ENCODE peak calls at places on chromosome X, in eight cellular contexts. U is stimulated activated CD4-positive, alpha-beta T cell treated with anti-CD3 and anti-CD28 coated beads, TNF-alpha, amount 100 ng/mL, for 48 hours; K is activated CD8-positive, alpha-beta memory T cell treated with anti-CD3 and anti-CD28 coated beads for 24 hours; I is HFFc6; F is activated CD4-positive, alpha-beta T cell treated with anti-CD3 and anti-CD28 coated beads for 4 hours; T is lung microvascular endothelial cell; E is stimulated activated CD8-positive, alpha-beta memory T cell treated with anti-CD3 and anti-CD28 coated beads, Interleukin-7, amount 100 ng/mL, for 1 hour; Y is GM10248. N is an unnamed sample.
A peak's percentile ranks its signal among the peaks of the same experiment; 100 is the strongest.

GRCh38 chrX:53584891-53585290 is 101.6 kb downstream of the HUWE1 start:
- DNase-seq in T (no peak), E (no peak), F (no peak), U (no peak), I (no peak), Y (no peak), K (no peak), N (no peak)

GRCh38 chrX:41922694-41923171 is 621 bp downstream of the CASK start:
- DNase-seq in I (no peak), E (no peak), U (no peak), F (peak; percentile 10), Y (peak; percentile 25), K (peak; percentile 64), T (peak; percentile 30), N (no peak)

GRCh38 chrX:95071621-95072020 is 1397.6 kb downstream of the FAM133A start:
- DNase-seq in F (no peak), I (peak; percentile 55), Y (no peak), T (no peak), K (no peak), U (no peak), E (no peak), N (no peak)

GRCh38 chrX:80765226-80765625 is 44.5 kb downstream of the BRWD3 start:
- DNase-seq in F (no peak), K (no peak), E (no peak), I (peak; percentile 72), U (no peak), T (peak; percentile 16), Y (no peak), N (peak; percentile 62)

GRCh38 chrX:51336584-51336983 is 4.0 kb downstream of the NUDT10 start:
- DNase-seq in K (no peak), E (no peak), T (peak; percentile 41), U (no peak), I (peak; percentile 9), Y (peak; percentile 30), F (peak; percentile 9), N (no peak)

GRCh38 chrX:50167366-50167765 is 33.4 kb downstream of the AKAP4 start:
- DNase-seq in I (no peak), Y (no peak), K (no peak), U (no peak), E (no peak), T (no peak), F (no peak), N (no peak)

GRCh38 chrX:13506574-13506973 is 62.8 kb upstream of the EGFL6 start:
- DNase-seq in I (peak; percentile 2), E (no peak), T (peak; percentile 53), F (peak; percentile 38), Y (peak; percentile 59), U (peak; percentile 27), K (peak; percentile 75), N (no peak)

GRCh38 chrX:101462892-101463291 is 22.4 kb upstream of the ARMCX4 start:
- DNase-seq in Y (peak; percentile 28), U (no peak), I (peak; percentile 20), T (peak; percentile 45), E (no peak), F (no peak), K (no peak), N (no peak)

GRCh38 chrX:17078031-17078730 is 131.7 kb downstream of the REPS2 start:
- DNase-seq in Y (no peak), K (no peak), E (no peak), I (peak; percentile 55), U (no peak), T (peak; percentile 31), F (no peak), N (peak; percentile 44)

GRCh38 chrX:29687687-29688086 is 527.7 kb upstream of the MAGEB2 start:
- DNase-seq in K (no peak), F (no peak), I (peak; percentile 49), U (no peak), Y (no peak), T (peak; percentile 54), E (no peak), N (no peak)

GRCh38 chrX:49186125-49187027 is at the start of gene PRICKLE3:
- DNase-seq in U (no peak), I (peak; percentile 31), T (peak; percentile 57), F (peak; percentile 73), K (peak; percentile 86), Y (peak; percentile 82), E (no peak), N (no peak)

GRCh38 chrX:103864886-103865534 is 33.0 kb upstream of the RAB9B start:
- DNase-seq in E (no peak), T (no peak), F (no peak), I (no peak), Y (no peak), U (no peak), K (no peak), N (no peak)

GRCh38 chrX:54794004-54794403 is 4.1 kb downstream of the ITIH6 start:
- DNase-seq in K (no peak), U (no peak), I (no peak), F (no peak), E (no peak), Y (no peak), T (no peak), N (no peak)

GRCh38 chrX:48824066-48824465 is 2.2 kb upstream of the ERAS start:
- DNase-seq in F (no peak), Y (no peak), E (no peak), U (no peak), I (no peak), K (no peak), T (no peak), N (no peak)

GRCh38 chrX:133265331-133265730 is 47.2 kb upstream of the TFDP3 start:
- DNase-seq in Y (no peak), E (no peak), U (no peak), T (no peak), I (no peak), F (no peak), K (no peak), N (no peak)

GRCh38 chrX:460116-460515 is 73.4 kb upstream of the PPP2R3B start:
- DNase-seq in T (no peak), F (no peak), I (no peak), E (no peak), K (no peak), Y (no peak), U (no peak), N (no peak)

GRCh38 chrX:20681691-20682090 is 415.0 kb upstream of the RPS6KA3 start:
- DNase-seq in K (no peak), U (no peak), Y (no peak), T (no peak), F (no peak), E (no peak), I (no peak), N (no peak)

GRCh38 chrX:153423652-153424051 is 12.4 kb downstream of the ZFP92 start:
- DNase-seq in F (no peak), Y (no peak), T (no peak), U (no peak), I (no peak), E (no peak), K (no peak), N (no peak)

GRCh38 chrX:63436865-63437264 is 85.7 kb upstream of the SPIN4 start:
- DNase-seq in E (no peak), Y (no peak), K (no peak), F (no peak), T (no peak), I (no peak), U (no peak), N (no peak)

GRCh38 chrX:65532016-65532415 is 2.6 kb downstream of the LAS1L start:
- DNase-seq in Y (no peak), T (no peak), U (no peak), K (no peak), E (no peak), I (no peak), F (no peak), N (no peak)

GRCh38 chrX:46209768-46210167 is 335.5 kb downstream of the ZNF674 start:
- DNase-seq in T (no peak), I (no peak), Y (no peak), F (no peak), U (no peak), K (no peak), E (no peak), N (no peak)

GRCh38 chrX:46317158-46317557 is 228.1 kb downstream of the ZNF674 start:
- DNase-seq in U (no peak), I (no peak), Y (no peak), F (no peak), T (peak; percentile 45), E (no peak), K (no peak), N (no peak)

GRCh38 chrX:119492463-119492862 is 24.2 kb downstream of the SLC25A5 start:
- DNase-seq in T (no peak), F (no peak), U (no peak), I (no peak), Y (no peak), K (no peak), E (no peak), N (no peak)

GRCh38 chrX:370963-371745 is 15.6 kb downstream of the PPP2R3B start:
- DNase-seq in E (no peak), I (no peak), Y (no peak), F (no peak), U (no peak), T (no peak), K (no peak), N (no peak)

GRCh38 chrX:141341341-141341740 is 99.0 kb upstream of the SPANXC start:
- DNase-seq in I (peak; percentile 65), Y (no peak), U (no peak), E (no peak), F (no peak), K (no peak), T (peak; percentile 88), N (peak; percentile 10)

GRCh38 chrX:132692066-132692465 is 203.2 kb upstream of the MBNL3 start:
- DNase-seq in U (no peak), K (no peak), E (no peak), I (no peak), T (no peak), F (no peak), Y (no peak), N (no peak)

GRCh38 chrX:69149466-69150293 is 15.6 kb downstream of the PJA1 start:
- DNase-seq in Y (no peak), E (no peak), F (no peak), K (peak; percentile 19), I (no peak), U (no peak), T (no peak), N (no peak)

GRCh38 chrX:120309873-120310730 is 1.2 kb downstream of the TMEM255A start:
- DNase-seq in F (no peak), Y (no peak), T (no peak), I (no peak), E (no peak), U (no peak), K (no peak), N (no peak)

GRCh38 chrX:93591398-93591797 is 82.0 kb downstream of the NAP1L3 start:
- DNase-seq in F (no peak), K (no peak), Y (no peak), U (no peak), I (no peak), T (no peak), E (no peak), N (no peak)

GRCh38 chrX:78213331-78213730 is 73.9 kb upstream of the TAF9B start:
- DNase-seq in U (no peak), I (no peak), E (no peak), Y (no peak), T (no peak), F (no peak), K (no peak), N (no peak)

GRCh38 chrX:154043003-154043402 is 23.3 kb upstream of the IRAK1 start:
- DNase-seq in U (no peak), Y (no peak), E (no peak), T (peak; percentile 45), F (no peak), K (no peak), I (peak; percentile 61), N (no peak)

GRCh38 chrX:11151799-11152591 is 40.9 kb downstream of the HCCS start:
- DNase-seq in E (no peak), T (no peak), U (no peak), F (no peak), I (no peak), Y (no peak), K (no peak), N (no peak)

N was measured in BJ.